ENCODE peak calls at places on chromosome 7, in seven cellular contexts. H, I, A, O, V, B and J are unnamed samples.

GRCh38 chr7:1675673-1676549 is 5.8 kb downstream of the ELFN1 start:
- DNase-seq in B (no peak), A (no peak), O (no peak), V (no peak), H (no peak), I (no peak), J (peak)

GRCh38 chr7:43220250-43220649 is 107.8 kb downstream of the HECW1 start:
- DNase-seq in I (no peak), B (no peak), H (no peak), O (no peak), V (no peak), A (no peak), J (no peak)

GRCh38 chr7:43215061-43215460 is 102.6 kb downstream of the HECW1 start:
- DNase-seq in A (no peak), H (no peak), V (no peak), O (no peak), I (no peak), B (no peak), J (no peak)

GRCh38 chr7:36600869-36601530 is 123.3 kb downstream of the AOAH start:
- DNase-seq in B (no peak), V (no peak), I (peak), A (no peak), O (no peak), H (no peak), J (no peak)

GRCh38 chr7:80428161-80429054 is 83.5 kb downstream of the GNAT3 start:
- DNase-seq in H (no peak), B (peak), O (peak), I (peak), A (peak), V (no peak), J (no peak)

GRCh38 chr7:83807770-83808169 is 158.8 kb upstream of the SEMA3E start:
- DNase-seq in I (no peak), O (no peak), H (no peak), B (no peak), A (no peak), V (no peak), J (no peak)

GRCh38 chr7:13288516-13288915 is 601.1 kb downstream of the ARL4A start:
- DNase-seq in O (no peak), H (no peak), A (no peak), I (no peak), B (no peak), V (no peak), J (no peak)

GRCh38 chr7:2168612-2169312 is 64.0 kb downstream of the MAD1L1 start:
- DNase-seq in A (no peak), O (no peak), B (no peak), H (no peak), V (no peak), I (no peak), J (no peak)

GRCh38 chr7:99614495-99614894 is 2.3 kb upstream of the ZSCAN25 start:
- DNase-seq in H (no peak), A (no peak), B (no peak), O (no peak), I (no peak), V (no peak), J (no peak)

GRCh38 chr7:55086413-55087201 is 67.8 kb downstream of the EGFR start:
- DNase-seq in H (no peak), O (no peak), A (peak), B (no peak), V (no peak), I (peak), J (peak)

GRCh38 chr7:44288381-44288685 is 37.1 kb downstream of the CAMK2B start:
- DNase-seq in B (no peak), A (no peak), V (no peak), H (no peak), I (peak), O (no peak), J (peak)

GRCh38 chr7:55303220-55303619 is 61.9 kb upstream of the LANCL2 start:
- DNase-seq in H (no peak), B (no peak), I (no peak), V (no peak), A (no peak), O (no peak), J (no peak)

GRCh38 chr7:91079491-91079890 is 184.7 kb upstream of the FZD1 start:
- DNase-seq in H (no peak), I (no peak), A (no peak), B (no peak), O (no peak), V (no peak), J (no peak)

GRCh38 chr7:46485481-46486065 is 564.5 kb upstream of the IGFBP3 start:
- DNase-seq in A (no peak), I (no peak), O (no peak), B (no peak), V (no peak), H (no peak), J (no peak)

GRCh38 chr7:151626422-151627115 is 106.9 kb upstream of the RHEB start:
- DNase-seq in B (peak), V (peak), A (peak), O (peak), H (no peak), I (peak), J (no peak)

GRCh38 chr7:130154501-130155317 is 50.5 kb downstream of the TMEM209 start:
- DNase-seq in H (no peak), O (peak), B (peak), I (peak), A (peak), V (no peak), J (no peak)

GRCh38 chr7:138417840-138418239 is 42.2 kb upstream of the TRIM24 start:
- DNase-seq in I (no peak), A (no peak), V (no peak), B (peak), O (no peak), H (no peak), J (no peak)

GRCh38 chr7:37369904-37370303 is 78.8 kb downstream of the ELMO1 start:
- DNase-seq in A (no peak), O (peak), V (peak), I (no peak), B (peak), H (no peak), J (peak)

GRCh38 chr7:95190515-95190914 is 133.8 kb downstream of the PON1 start:
- DNase-seq in B (no peak), O (peak), V (no peak), A (no peak), H (no peak), I (no peak), J (no peak)

GRCh38 chr7:124034754-124035100 is 1.9 kb upstream of the TMEM229A start:
- DNase-seq in V (no peak), B (no peak), I (no peak), H (no peak), A (no peak), O (no peak), J (no peak)

GRCh38 chr7:974820-975681 is at the start of gene COX19:
- DNase-seq in V (peak), I (peak), A (peak), O (peak), H (peak), B (peak), J (peak)

GRCh38 chr7:159063046-159063840 is 81.4 kb downstream of the VIPR2 start:
- DNase-seq in I (no peak), B (no peak), V (peak), A (no peak), H (no peak), O (no peak), J (peak)

GRCh38 chr7:43888983-43889945 is 17.1 kb downstream of the URGCP start:
- DNase-seq in A (no peak), H (no peak), V (no peak), I (no peak), B (no peak), O (no peak), J (no peak)

GRCh38 chr7:35333265-35333664 is 79.4 kb upstream of the TBX20 start:
- DNase-seq in B (no peak), I (no peak), O (no peak), V (no peak), H (no peak), A (no peak), J (no peak)
- H3K27ac ChIP-seq in B (no peak), I (no peak), O (no peak), V (no peak), H (no peak), A (no peak), J (no peak)

GRCh38 chr7:142384508-142384922 is 126.7 kb upstream of the PRSS58 start:
- DNase-seq in I (no peak), B (no peak), V (no peak), A (no peak), O (no peak), H (no peak), J (no peak)

GRCh38 chr7:142385528-142386340 is 127.9 kb upstream of the PRSS58 start:
- DNase-seq in A (peak), V (no peak), I (peak), B (peak), H (peak), O (peak), J (peak)

GRCh38 chr7:142381727-142382409 is 124.0 kb upstream of the PRSS58 start:
- DNase-seq in O (no peak), A (no peak), I (no peak), B (no peak), V (no peak), H (no peak), J (no peak)

GRCh38 chr7:142380064-142380463 is 122.2 kb upstream of the PRSS58 start:
- DNase-seq in B (no peak), V (no peak), O (peak), A (peak), I (no peak), H (no peak), J (no peak)

GRCh38 chr7:142383826-142384507 is 126.1 kb upstream of the PRSS58 start:
- DNase-seq in V (no peak), H (no peak), B (no peak), O (no peak), A (no peak), I (no peak), J (no peak)
- H3K27ac ChIP-seq in V (no peak), H (no peak), B (peak), O (no peak), A (no peak), I (no peak), J (no peak)

GRCh38 chr7:142811154-142811737 is 40.5 kb downstream of the PRSS2 start:
- DNase-seq in A (peak), H (no peak), V (no peak), I (no peak), B (peak), O (peak), J (no peak)
- H3K27ac ChIP-seq in A (no peak), H (no peak), V (no peak), I (no peak), B (no peak), O (no peak), J (no peak)

GRCh38 chr7:133497061-133497460 is 244.2 kb downstream of the EXOC4 start:
- DNase-seq in H (no peak), I (no peak), V (no peak), A (no peak), O (no peak), B (no peak), J (no peak)

GRCh38 chr7:133489906-133490305 is 237.0 kb downstream of the EXOC4 start:
- DNase-seq in O (peak), A (no peak), I (no peak), B (no peak), V (no peak), H (no peak), J (no peak)

GRCh38 chr7:133491319-133491718 is 238.4 kb downstream of the EXOC4 start:
- DNase-seq in I (no peak), V (no peak), O (no peak), B (no peak), A (no peak), H (no peak), J (no peak)

GRCh38 chr7:133491846-133492652 is 239.2 kb downstream of the EXOC4 start:
- DNase-seq in O (no peak), A (peak), B (peak), V (no peak), I (no peak), H (no peak), J (no peak)
- H3K27ac ChIP-seq in O (no peak), A (no peak), B (no peak), V (no peak), I (no peak), H (no peak), J (no peak)

DNA sequence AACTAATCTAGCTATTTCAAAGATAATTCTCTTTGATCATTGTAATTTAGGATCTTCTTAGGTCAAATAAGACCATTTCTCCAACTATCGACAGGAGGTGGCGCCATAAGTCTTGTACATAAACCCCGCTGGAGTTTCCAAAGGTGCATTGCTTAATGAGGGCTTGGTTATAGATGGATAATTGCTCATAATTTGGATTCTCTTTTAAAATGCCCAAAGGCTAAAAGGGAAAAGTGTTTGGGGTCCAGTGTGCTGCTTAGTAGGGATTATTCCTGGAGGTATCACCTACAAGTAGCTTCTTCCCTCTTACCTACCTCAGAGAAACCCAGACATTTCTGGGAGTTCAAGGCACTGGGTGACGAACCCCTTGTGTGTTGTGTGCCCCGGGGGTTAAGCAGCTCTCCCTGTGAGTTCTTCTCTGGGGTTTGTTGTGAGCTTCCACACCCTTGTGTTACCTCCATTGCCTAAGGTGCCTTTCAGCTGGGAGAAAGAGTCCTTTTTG is 75.2 kb downstream of the PAXIP1 start:
- DNase-seq in H (no peak), I (peak), B (peak), V (peak), A (peak), O (peak), J (peak)
- H3K27ac ChIP-seq in H (peak), I (peak), B (peak), V (peak), A (no peak), O (no peak), J (peak)

GRCh38 chr7:102125127-102125561 is 161.5 kb upstream of the SH2B2 start:
- DNase-seq in O (peak), A (no peak), H (no peak), V (no peak), B (no peak), I (no peak), J (peak)
- H3K27ac ChIP-seq in O (peak), A (no peak), H (no peak), V (no peak), B (no peak), I (no peak), J (peak)

GRCh38 chr7:20796565-20796964 is 9.9 kb upstream of the SP8 start:
- DNase-seq in H (no peak), B (no peak), V (no peak), I (no peak), A (no peak), O (no peak), J (no peak)

GRCh38 chr7:20797174-20798080 is 10.7 kb upstream of the SP8 start:
- DNase-seq in I (peak), V (no peak), H (no peak), B (no peak), O (peak), A (no peak), J (no peak)

GRCh38 chr7:20798694-20799121 is 12.0 kb upstream of the SP8 start:
- DNase-seq in I (no peak), O (peak), A (no peak), B (no peak), H (no peak), V (no peak), J (no peak)

GRCh38 chr7:20799566-20800377 is 13.1 kb upstream of the SP8 start:
- DNase-seq in H (no peak), A (no peak), I (no peak), B (no peak), O (no peak), V (no peak), J (no peak)

DNA sequence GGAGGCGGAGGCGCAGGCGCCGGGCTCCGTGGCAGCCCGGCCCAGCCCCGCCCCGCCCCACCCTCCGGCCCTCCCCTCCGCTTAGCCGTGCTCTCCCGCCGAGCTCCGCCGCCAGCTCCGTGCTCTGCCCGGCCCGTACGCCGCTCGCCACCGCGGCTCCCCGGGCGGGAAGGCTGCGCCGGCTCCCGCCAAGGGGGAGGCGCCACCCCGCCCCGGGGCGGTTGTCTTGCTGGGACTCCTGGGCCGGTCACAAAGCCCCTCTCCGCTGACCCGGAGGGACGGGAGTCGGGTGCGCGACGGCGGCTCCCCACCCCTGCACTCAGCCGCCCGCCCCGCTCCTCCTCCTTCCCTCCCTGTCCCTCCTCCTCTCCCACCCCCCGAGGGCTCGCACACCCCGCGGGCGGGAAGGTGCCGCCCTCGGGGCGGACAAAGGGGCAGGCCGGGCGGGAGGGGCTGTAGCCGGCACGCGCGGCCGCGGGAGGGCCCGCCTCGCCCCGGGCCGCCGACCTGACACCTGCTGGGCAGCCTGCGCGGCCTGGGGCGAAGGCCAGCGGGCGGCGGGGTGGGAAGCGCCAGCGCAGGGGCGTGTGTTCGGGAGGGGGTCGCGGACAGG is 11.5 kb upstream of the SP8 start:
- DNase-seq in I (peak), H (no peak), O (peak), B (peak), A (peak), V (no peak), J (no peak)
- H3K27ac ChIP-seq in I (peak), H (no peak), O (peak), B (no peak), A (no peak), V (no peak), J (no peak)

GRCh38 chr7:8147004-8147403 is 115.0 kb downstream of the ICA1 start:
- DNase-seq in I (no peak), B (no peak), V (no peak), A (peak), H (no peak), O (peak), J (no peak)
- H3K27ac ChIP-seq in I (no peak), B (no peak), V (no peak), A (peak), H (no peak), O (no peak), J (peak)

DNA sequence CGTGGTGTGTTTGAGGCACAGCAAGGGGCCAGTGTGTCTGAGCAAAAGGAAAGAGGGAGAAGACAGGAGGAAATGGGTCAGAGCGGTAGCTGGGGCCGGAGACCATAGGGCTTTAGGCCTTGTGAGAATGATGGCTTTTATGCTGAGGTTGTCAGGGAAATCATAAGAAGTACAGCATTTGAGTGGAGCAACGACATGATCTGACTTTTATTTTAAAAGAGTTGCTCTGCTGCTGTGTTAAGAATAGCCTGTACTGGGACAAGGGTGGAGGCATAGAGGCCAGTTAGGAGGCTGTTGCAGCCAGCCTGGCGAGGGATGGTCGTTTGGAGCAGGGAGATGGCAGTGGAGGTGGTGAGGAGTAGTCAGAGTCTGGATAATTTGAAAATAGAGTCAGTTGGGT is 174.3 kb downstream of the SNX10 start:
- DNase-seq in A (no peak), H (no peak), O (no peak), V (no peak), I (no peak), B (no peak), J (no peak)
- H3K27ac ChIP-seq in A (no peak), H (no peak), O (no peak), V (no peak), I (no peak), B (no peak), J (no peak)

GRCh38 chr7:136883046-136883445 is 14.6 kb downstream of the CHRM2 start:
- DNase-seq in B (no peak), O (peak), I (no peak), A (peak), H (no peak), V (no peak), J (no peak)

GRCh38 chr7:136874393-136875032 is 6.1 kb downstream of the CHRM2 start:
- DNase-seq in I (no peak), A (peak), B (no peak), V (no peak), H (no peak), O (peak), J (no peak)

GRCh38 chr7:136877990-136878389 is 9.5 kb downstream of the CHRM2 start:
- DNase-seq in O (no peak), I (no peak), V (no peak), H (no peak), A (no peak), B (no peak), J (no peak)

GRCh38 chr7:136878878-136879277 is 10.4 kb downstream of the CHRM2 start:
- DNase-seq in H (no peak), A (no peak), V (no peak), B (no peak), O (peak), I (no peak), J (no peak)

DNA sequence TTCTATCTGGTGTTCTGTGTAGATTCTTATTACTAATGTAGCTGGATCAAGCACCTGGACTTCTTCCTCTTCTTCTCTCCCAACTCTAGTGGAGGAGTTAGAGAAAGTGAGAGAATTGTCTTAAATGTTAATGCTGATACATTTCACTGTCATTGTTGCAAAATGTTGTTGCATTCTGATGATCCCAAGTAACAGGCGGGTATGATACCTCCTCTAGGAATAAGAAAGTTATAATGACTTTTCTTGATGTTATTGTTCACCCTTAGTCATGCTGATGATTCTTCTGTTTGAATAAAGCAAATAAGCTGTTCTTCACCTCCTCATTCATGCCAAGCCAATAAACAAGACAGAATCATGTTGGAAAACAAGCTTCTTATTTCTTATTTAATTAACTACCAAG is 9.1 kb downstream of the CHRM2 start:
- DNase-seq in A (no peak), I (no peak), H (no peak), B (no peak), V (no peak), O (no peak), J (no peak)
- H3K27ac ChIP-seq in A (no peak), I (no peak), H (no peak), B (no peak), V (no peak), O (no peak), J (no peak)